ENCODE peak calls at places on chromosome 20, in four cellular contexts. Y is left lung, P is AG10803, K is B cell. H is an unnamed sample.

GRCh38 chr20:46594725-46595124 is 44.3 kb upstream of the OCSTAMP start:
- DNase-seq in Y (no peak), P (no peak), K (no peak), H (no peak)

GRCh38 chr20:17522528-17522927 is 8.7 kb downstream of the BFSP1 start:
- DNase-seq in Y (no peak), P (no peak), K (no peak), H (no peak)

GRCh38 chr20:36202891-36203338 is 33.4 kb upstream of the AAR2 start:
- DNase-seq in Y (peak), P (peak), K (peak), H (peak)

GRCh38 chr20:43923322-43923721 is 8.7 kb downstream of the TOX2 start:
- DNase-seq in Y (no peak), P (no peak), K (no peak), H (no peak)

GRCh38 chr20:50759678-50760077 is 28.3 kb downstream of the PARD6B start:
- DNase-seq in Y (no peak), P (no peak), K (no peak), H (no peak)

GRCh38 chr20:2872304-2873009 is 824 bp upstream of the PTPRA start:
- DNase-seq in Y (peak), P (peak), K (peak), H (peak)

GRCh38 chr20:34549929-34550305 is 8.6 kb upstream of the MAP1LC3A start:
- DNase-seq in Y (no peak), P (no peak), K (no peak), H (no peak)

GRCh38 chr20:14401479-14402138 is 64.2 kb upstream of the FLRT3 start:
- DNase-seq in Y (no peak), P (no peak), K (no peak), H (no peak)

GRCh38 chr20:11159728-11160127 is 485.9 kb upstream of the JAG1 start:
- DNase-seq in Y (peak), P (peak), K (no peak), H (no peak)

GRCh38 chr20:38599410-38599882 is 2.2 kb upstream of the ARHGAP40 start:
- DNase-seq in Y (peak), P (no peak), K (no peak), H (no peak)

GRCh38 chr20:19992996-19993908 is 23.9 kb upstream of the NAA20 start:
- DNase-seq in Y (no peak), P (peak), K (no peak), H (no peak)

GRCh38 chr20:47305667-47306066 is 50.8 kb downstream of the ZMYND8 start:
- DNase-seq in Y (no peak), P (no peak), K (no peak), H (no peak)

GRCh38 chr20:58048096-58048702 is 180.3 kb downstream of the ANKRD60 start:
- DNase-seq in Y (no peak), P (peak), K (no peak), H (no peak)

GRCh38 chr20:43507150-43508080 is at the start of gene L3MBTL1:
- DNase-seq in Y (peak), P (peak), K (no peak), H (peak)

GRCh38 chr20:50717312-50717711 is 14.1 kb upstream of the PARD6B start:
- DNase-seq in Y (no peak), P (no peak), K (no peak), H (no peak)

DNA sequence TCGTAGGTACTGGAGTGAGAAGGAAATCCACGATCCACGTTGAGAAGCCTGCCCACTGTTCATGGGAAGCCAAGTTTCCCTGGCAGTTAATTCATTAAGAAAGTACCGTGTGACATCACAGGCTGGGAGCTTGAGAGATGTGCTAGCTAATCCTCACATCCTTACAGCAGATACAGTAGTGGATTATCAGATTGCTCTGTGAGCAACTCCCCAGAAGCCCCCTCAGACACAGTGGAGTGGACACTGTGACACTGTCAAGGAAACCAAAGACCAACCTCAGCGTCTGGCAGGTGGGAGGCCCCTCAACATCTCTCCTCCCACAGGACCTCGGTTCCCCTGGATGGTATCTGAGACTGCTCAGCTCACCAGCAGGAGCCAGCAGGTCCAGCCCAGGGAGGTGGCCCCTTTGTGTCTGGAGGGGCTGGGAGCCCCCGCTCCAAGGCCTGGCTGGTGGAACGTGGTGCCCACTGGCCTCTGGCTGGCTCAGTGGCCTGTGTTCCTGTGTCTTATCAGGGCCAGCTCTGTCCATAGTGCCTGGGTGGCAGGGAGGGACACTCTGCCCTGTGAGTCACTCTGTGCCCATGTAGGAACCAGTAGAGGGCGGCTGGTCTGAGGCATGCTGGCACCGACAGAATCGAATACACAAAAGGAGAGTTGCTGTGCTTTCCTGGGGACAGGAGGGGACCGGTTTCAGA is 7.2 kb downstream of the PYGB start:
- DNase-seq in Y (peak), P (no peak), K (no peak), H (no peak)
- TF ChIP-seq CTCF in Y (no peak), P (no peak), K (no peak), H (no peak)

GRCh38 chr20:23627501-23627900 is 10.3 kb downstream of the CST3 start:
- DNase-seq in Y (no peak), P (no peak), K (no peak), H (no peak)

GRCh38 chr20:23630392-23630849 is 7.3 kb downstream of the CST3 start:
- DNase-seq in Y (no peak), P (no peak), K (peak), H (no peak)

GRCh38 chr20:23629542-23630391 is 8.0 kb downstream of the CST3 start:
- DNase-seq in Y (no peak), P (no peak), K (peak), H (no peak)

GRCh38 chr20:23629017-23629541 is 8.7 kb downstream of the CST3 start:
- DNase-seq in Y (no peak), P (peak), K (peak), H (no peak)

DNA sequence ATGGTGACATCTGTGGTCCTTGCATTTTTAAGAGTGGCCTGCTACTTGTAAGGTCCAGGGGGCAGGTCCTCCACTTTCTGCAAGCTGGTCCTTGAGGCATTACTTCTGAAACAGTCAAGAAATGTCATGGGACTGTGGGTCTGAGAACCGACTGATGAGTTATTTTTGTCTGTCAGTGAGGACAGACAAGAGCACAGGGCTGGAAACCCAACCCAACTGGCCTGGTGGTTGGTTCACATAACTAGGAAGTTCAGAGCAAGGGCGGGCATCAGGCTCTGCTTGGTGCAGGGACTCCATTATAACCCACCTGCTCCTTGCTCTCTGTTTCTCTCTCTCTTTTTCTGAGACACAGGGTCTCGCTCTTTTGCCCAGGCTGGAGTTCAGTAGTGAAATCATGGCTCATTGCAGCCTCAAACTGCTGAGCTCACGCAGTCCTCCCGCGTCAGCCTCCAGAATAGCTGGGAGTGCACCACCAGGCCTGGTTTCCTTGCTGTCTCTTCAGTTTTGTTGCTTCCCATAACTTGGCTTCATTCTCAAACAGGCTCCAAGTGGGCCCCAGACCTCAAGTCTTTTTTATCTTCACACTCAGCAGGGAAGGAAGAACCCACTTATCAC is 9.2 kb downstream of the CST3 start:
- DNase-seq in Y (no peak), P (no peak), K (no peak), H (no peak)
- TF ChIP-seq CTCF in Y (no peak), P (no peak), K (no peak), H (no peak)

GRCh38 chr20:63891061-63892002 is 3.6 kb upstream of the DNAJC5 start:
- DNase-seq in Y (no peak), P (no peak), K (no peak), H (no peak)
- TF ChIP-seq CTCF in Y (no peak), P (no peak), K (no peak), H (no peak)

DNA sequence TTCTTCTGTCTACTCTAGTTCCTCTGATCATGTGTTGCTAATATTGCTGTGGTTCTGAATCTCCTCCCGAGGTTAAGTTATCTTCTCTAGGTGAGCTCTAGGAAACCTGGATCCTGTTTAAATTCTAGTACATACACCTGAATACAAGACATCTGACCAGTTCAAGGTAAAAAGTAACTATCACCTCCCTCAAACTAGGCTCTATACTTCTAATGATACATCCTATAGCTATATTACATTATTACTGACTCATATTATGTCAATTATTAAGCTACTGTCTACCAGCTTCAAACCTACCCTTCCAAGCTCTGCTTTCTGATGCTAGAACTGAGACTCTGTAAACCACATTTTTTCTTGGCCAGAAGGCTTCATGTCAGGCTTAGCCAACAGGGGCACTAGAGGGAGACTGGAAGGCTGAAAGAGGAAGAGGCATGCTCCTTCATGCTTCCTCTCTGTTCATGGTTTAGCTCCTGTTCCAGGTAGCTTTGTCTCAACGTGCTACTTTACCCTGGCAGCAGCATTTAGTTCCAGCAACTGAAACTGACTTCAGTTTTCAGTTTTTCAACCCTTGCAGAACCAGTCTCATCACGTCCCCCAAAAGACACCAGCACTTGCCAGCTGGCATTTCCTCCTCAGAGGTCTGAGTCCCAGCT is 148.4 kb upstream of the TOP1 start:
- DNase-seq in Y (no peak), P (no peak), K (no peak), H (no peak)
- TF ChIP-seq CTCF in Y (no peak), P (no peak), K (no peak), H (no peak)

GRCh38 chr20:60143450-60143849 is 185.2 kb downstream of the CDH26 start:
- DNase-seq in Y (no peak), P (no peak), K (no peak), H (no peak)
- TF ChIP-seq CTCF in Y (no peak), P (no peak), K (no peak), H (no peak)

GRCh38 chr20:25469558-25469957 is 62.1 kb downstream of the GINS1 start:
- DNase-seq in Y (no peak), P (no peak), K (no peak), H (no peak)

GRCh38 chr20:25468126-25469075 is 60.9 kb downstream of the GINS1 start:
- DNase-seq in Y (no peak), P (no peak), K (no peak), H (no peak)

GRCh38 chr20:25467441-25467840 is 60.0 kb downstream of the GINS1 start:
- DNase-seq in Y (no peak), P (no peak), K (no peak), H (no peak)

GRCh38 chr20:25471020-25471419 is 63.5 kb downstream of the GINS1 start:
- DNase-seq in Y (no peak), P (no peak), K (no peak), H (no peak)

DNA sequence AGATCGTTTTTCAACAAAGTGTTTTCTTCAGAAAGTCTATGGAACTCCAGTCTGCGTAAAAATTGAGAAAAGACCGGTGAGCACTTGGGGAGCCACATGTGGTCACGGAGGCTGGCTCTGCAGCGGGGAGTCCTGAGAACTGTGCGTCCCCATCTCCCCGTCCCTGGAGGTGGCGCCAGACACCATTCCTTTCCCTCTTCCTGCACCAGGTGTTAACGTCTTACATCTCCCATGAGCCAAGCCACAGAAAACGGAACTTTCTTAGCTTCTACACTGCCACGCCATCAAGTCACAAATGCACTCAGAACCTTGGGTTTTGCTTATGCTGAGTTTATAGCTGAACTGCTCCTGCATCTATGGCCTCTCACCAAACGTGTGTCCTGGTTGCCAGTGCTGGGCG is 62.6 kb downstream of the GINS1 start:
- DNase-seq in Y (no peak), P (no peak), K (no peak), H (peak)
- TF ChIP-seq CTCF in Y (no peak), P (peak), K (no peak), H (peak)

H was measured in GM13977.